ENCODE peak calls at places on chromosomes 2 and 18, in five cellular contexts. Q, Y, E, W and L are unnamed samples.

GRCh38 chr2:216283038-216283900 is 89.0 kb downstream of the MARCHF4 start:
- DNase-seq in E (peak; percentile 94), Q (no peak), Y (no peak), W (no peak), L (peak; percentile 76)

GRCh38 chr2:42951263-42951938 is 159.0 kb upstream of the HAAO start:
- DNase-seq in E (no peak), W (peak; percentile 62), Q (no peak), Y (no peak), L (no peak)

GRCh38 chr2:46922049-46922448 is 6.4 kb upstream of the MCFD2 start:
- DNase-seq in W (peak; percentile 70), E (no peak), Q (no peak), Y (peak; percentile 50), L (no peak)

GRCh38 chr2:238105506-238106338 is 5.6 kb downstream of the ESPNL start:
- DNase-seq in Y (no peak), E (no peak), W (no peak), Q (no peak), L (peak; percentile 6)

GRCh38 chr2:128608911-128609880 is 290.5 kb upstream of the HS6ST1 start:
- DNase-seq in W (no peak), E (no peak), Y (no peak), Q (no peak), L (no peak)

GRCh38 chr18:79792096-79792987 is 5.4 kb upstream of the KCNG2 start:
- DNase-seq in W (no peak), E (no peak), Y (no peak), Q (no peak), L (no peak)

GRCh38 chr2:9392895-9393757 is 30.2 kb downstream of the ITGB1BP1 start:
- DNase-seq in W (peak; percentile 75), Q (no peak), Y (peak; percentile 52), E (peak; percentile 45), L (no peak)

GRCh38 chr2:46180189-46180588 is 117.0 kb upstream of the EPAS1 start:
- DNase-seq in W (no peak), E (no peak), Y (no peak), Q (no peak), L (no peak)

GRCh38 chr2:205657579-205657978 is 24.7 kb upstream of the NRP2 start:
- DNase-seq in W (no peak), E (no peak), Q (peak; percentile 74), Y (peak; percentile 81), L (no peak)

GRCh38 chr18:60980422-60981005 is 352.7 kb upstream of the CDH20 start:
- DNase-seq in E (peak; percentile 48), Y (no peak), Q (no peak), W (no peak), L (no peak)

GRCh38 chr2:215427585-215427984 is 8.3 kb downstream of the FN1 start:
- DNase-seq in Y (peak; percentile 39), W (no peak), E (no peak), Q (no peak), L (no peak)

GRCh38 chr2:100286318-100286717 is 36.0 kb downstream of the LONRF2 start:
- DNase-seq in Q (no peak), W (no peak), Y (no peak), E (no peak), L (no peak)

GRCh38 chr2:230931556-230932231 is 6.7 kb upstream of the GPR55 start:
- DNase-seq in W (no peak), Y (no peak), Q (no peak), E (no peak), L (no peak)

GRCh38 chr2:144426981-144427479 is 92.9 kb downstream of the ZEB2 start:
- DNase-seq in Q (no peak), E (no peak), W (peak; percentile 82), Y (peak; percentile 76), L (no peak)

GRCh38 chr2:74439373-74440004 is 2.2 kb downstream of the RTKN start:
- DNase-seq in Q (no peak), Y (no peak), W (no peak), E (no peak), L (peak; percentile 84)

GRCh38 chr2:143870696-143871095 is 649.2 kb downstream of the ZEB2 start:
- DNase-seq in W (no peak), Q (no peak), Y (no peak), E (no peak), L (no peak)

GRCh38 chr18:46424898-46425297 is 232.1 kb downstream of the LOXHD1 start:
- DNase-seq in Q (no peak), W (no peak), E (peak; percentile 78), Y (no peak), L (no peak)

GRCh38 chr2:23436346-23437099 is 51.5 kb downstream of the KLHL29 start:
- DNase-seq in E (peak; percentile 54), Q (no peak), W (peak; percentile 81), Y (no peak), L (peak; percentile 1)

GRCh38 chr2:85133751-85134254 is 611 bp downstream of the TCF7L1 start:
- DNase-seq in Q (no peak), E (peak; percentile 39), Y (peak; percentile 58), W (peak; percentile 45), L (peak; percentile 35)

GRCh38 chr2:18133310-18133709 is 254.8 kb downstream of the KCNS3 start:
- DNase-seq in E (no peak), Q (no peak), Y (no peak), W (no peak), L (no peak)

GRCh38 chr2:238108423-238109201 is 8.5 kb downstream of the ESPNL start:
- DNase-seq in Q (no peak), Y (no peak), E (peak; percentile 60), W (no peak), L (peak; percentile 91)

GRCh38 chr18:48656582-48656981 is 117.8 kb downstream of the CTIF start:
- DNase-seq in W (no peak), Q (no peak), E (no peak), Y (no peak), L (no peak)

GRCh38 chr2:72293620-72294019 is 146.0 kb upstream of the CYP26B1 start:
- DNase-seq in Q (no peak), W (peak; percentile 69), E (no peak), Y (peak; percentile 66), L (no peak)

GRCh38 chr18:38330573-38330972 is 765.0 kb upstream of the CELF4 start:
- DNase-seq in E (no peak), W (no peak), Y (no peak), Q (no peak), L (no peak)

GRCh38 chr2:203732953-203733510 is 26.6 kb downstream of the CD28 start:
- DNase-seq in Q (no peak), Y (no peak), W (no peak), E (no peak), L (no peak)

GRCh38 chr2:203732072-203732952 is 25.9 kb downstream of the CD28 start:
- DNase-seq in Q (no peak), E (no peak), W (no peak), Y (no peak), L (no peak)

GRCh38 chr2:203734276-203734983 is 28.0 kb downstream of the CD28 start:
- DNase-seq in E (peak; percentile 46), Q (no peak), W (no peak), Y (no peak), L (no peak)

GRCh38 chr2:203730866-203731265 is 24.4 kb downstream of the CD28 start:
- DNase-seq in E (no peak), W (no peak), Y (no peak), Q (no peak), L (no peak)

GRCh38 chr2:203733683-203734082 is 27.2 kb downstream of the CD28 start:
- DNase-seq in Q (no peak), Y (no peak), E (no peak), W (no peak), L (no peak)
- H3K4me3 ChIP-seq in Q (no peak overlapping the region), Y (no peak overlapping the region), E (no peak overlapping the region), W (no peak overlapping the region), L (no peak overlapping the region)

GRCh38 chr2:146415291-146415690 is 1429.5 kb upstream of the ACVR2A start:
- DNase-seq in Y (no peak), W (no peak), Q (no peak), E (peak; percentile 46), L (no peak)

GRCh38 chr2:146414456-146414855 is 1430.4 kb upstream of the ACVR2A start:
- DNase-seq in Y (no peak), W (no peak), Q (no peak), E (no peak), L (no peak)

GRCh38 chr2:146413086-146413610 is 1431.7 kb upstream of the ACVR2A start:
- DNase-seq in Q (no peak), Y (no peak), E (no peak), W (no peak), L (no peak)

GRCh38 chr2:146417942-146418341 is 1426.9 kb upstream of the ACVR2A start:
- DNase-seq in Q (no peak), Y (no peak), W (no peak), E (no peak), L (no peak)

DNA sequence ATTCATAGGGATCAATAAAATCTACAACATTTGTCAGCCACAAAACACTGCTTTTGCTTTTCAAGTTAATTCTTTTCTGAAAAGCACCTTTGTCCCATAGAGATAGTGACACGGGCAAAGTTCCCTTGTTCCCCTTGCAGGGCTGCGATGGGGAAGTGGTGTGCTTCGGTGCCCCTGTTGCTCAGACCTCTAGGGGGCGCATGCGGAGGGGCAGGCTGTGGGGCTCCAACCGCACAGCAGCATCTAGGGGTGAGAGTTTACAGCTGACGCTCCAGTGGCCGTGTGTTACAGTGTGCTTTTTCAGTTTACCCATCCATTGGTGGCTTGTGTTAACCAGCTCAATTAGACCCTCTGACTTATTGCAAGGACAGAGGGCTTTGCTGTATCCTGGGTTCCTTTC is 1432.2 kb upstream of the ACVR2A start:
- DNase-seq in Y (no peak), Q (no peak), W (no peak), E (peak; percentile 81), L (no peak)
- TF ChIP-seq CTCF in Y (no peak), Q (no peak), W (no peak), E (peak; percentile 89), L (peak; percentile 33)

GRCh38 chr2:200158586-200159365 is 147.7 kb upstream of the SPATS2L start:
- DNase-seq in Q (no peak), E (no peak), Y (no peak), W (no peak), L (no peak)

GRCh38 chr2:200159829-200160781 is 146.4 kb upstream of the SPATS2L start:
- DNase-seq in W (no peak), Y (no peak), E (no peak), Q (no peak), L (peak; percentile 42)

GRCh38 chr2:200165687-200166086 is 140.8 kb upstream of the SPATS2L start:
- DNase-seq in E (no peak), Q (no peak), Y (no peak), W (no peak), L (no peak)

GRCh38 chr2:200159366-200159720 is 147.2 kb upstream of the SPATS2L start:
- DNase-seq in E (no peak), Y (no peak), Q (no peak), W (no peak), L (no peak)

DNA sequence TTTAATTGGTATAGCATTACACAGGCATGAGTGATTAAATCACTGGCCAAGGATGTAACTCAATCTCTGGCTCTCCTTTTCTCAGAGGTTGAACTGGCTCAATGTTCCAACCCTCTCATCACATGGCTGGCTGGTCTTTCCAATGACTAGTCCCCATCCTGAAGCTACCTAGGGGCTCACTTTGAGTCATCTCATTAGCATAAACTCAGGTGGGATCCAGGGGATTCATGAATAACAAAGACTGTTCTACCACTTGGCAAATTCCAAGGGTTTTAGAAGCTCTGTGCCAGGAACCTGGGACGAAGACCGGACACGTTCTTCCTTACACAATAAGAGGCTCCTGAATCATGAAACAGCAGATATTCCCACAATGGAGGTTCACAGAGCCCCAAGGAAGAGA is 145.0 kb upstream of the SPATS2L start:
- DNase-seq in Q (no peak), W (no peak), Y (no peak), E (peak; percentile 38), L (no peak)
- H3K4me3 ChIP-seq in Q (no peak overlapping the region), W (no peak overlapping the region), Y (no peak overlapping the region), E (no peak overlapping the region), L (no peak overlapping the region)

GRCh38 chr2:583666-584065 is 93.5 kb downstream of the TMEM18 start:
- DNase-seq in E (peak; percentile 43), Y (no peak), Q (no peak), W (no peak), L (no peak)
- TF ChIP-seq CTCF in E (peak; percentile 69), Y (no peak), Q (no peak), W (no peak), L (peak; percentile 50)